ENCODE peak calls at places on chromosomes 5 and 9, in seven cellular contexts. One of them, this sample, is unnamed.

GRCh38 chr9:110072597-110073355 is 135.2 kb downstream of the C9orf152 start:
- DNase-seq in activated CD4-positive, alpha-beta memory T cell treated with anti-CD3 and anti-CD28 coated beads for 36 hours: no peak
- DNase-seq in activated CD4-positive, alpha-beta T cell treated with anti-CD3 and anti-CD28 coated beads, Interleukin-2, amount 50 U/mL, for 1 hour: no peak
- DNase-seq in GM04504: no peak
- DNase-seq in EH: peak
- DNase-seq in hippocampal formation: no peak
- DNase-seq in T-cell: no peak
- DNase-seq in this sample: no peak

GRCh38 chr5:31759925-31760324 is 121.0 kb downstream of the PDZD2 start:
- DNase-seq in activated CD4-positive, alpha-beta memory T cell treated with anti-CD3 and anti-CD28 coated beads for 36 hours: no peak
- DNase-seq in activated CD4-positive, alpha-beta T cell treated with anti-CD3 and anti-CD28 coated beads, Interleukin-2, amount 50 U/mL, for 1 hour: no peak
- DNase-seq in GM04504: no peak
- DNase-seq in EH: no peak
- DNase-seq in hippocampal formation: no peak
- DNase-seq in T-cell: no peak
- DNase-seq in this sample: no peak

GRCh38 chr5:94366811-94367210 is 251.6 kb downstream of the KIAA0825 start:
- DNase-seq in activated CD4-positive, alpha-beta memory T cell treated with anti-CD3 and anti-CD28 coated beads for 36 hours: no peak
- DNase-seq in activated CD4-positive, alpha-beta T cell treated with anti-CD3 and anti-CD28 coated beads, Interleukin-2, amount 50 U/mL, for 1 hour: no peak
- DNase-seq in GM04504: no peak
- DNase-seq in EH: no peak
- DNase-seq in hippocampal formation: no peak
- DNase-seq in T-cell: no peak
- DNase-seq in this sample: no peak

GRCh38 chr9:129310666-129311350 is 132.7 kb upstream of the IER5L start:
- DNase-seq in activated CD4-positive, alpha-beta memory T cell treated with anti-CD3 and anti-CD28 coated beads for 36 hours: no peak
- DNase-seq in activated CD4-positive, alpha-beta T cell treated with anti-CD3 and anti-CD28 coated beads, Interleukin-2, amount 50 U/mL, for 1 hour: no peak
- DNase-seq in GM04504: no peak
- DNase-seq in EH: peak
- DNase-seq in hippocampal formation: no peak
- DNase-seq in T-cell: no peak
- DNase-seq in this sample: no peak

GRCh38 chr5:109404428-109404960 is 5.3 kb downstream of the PJA2 start:
- DNase-seq in activated CD4-positive, alpha-beta memory T cell treated with anti-CD3 and anti-CD28 coated beads for 36 hours: no peak
- DNase-seq in activated CD4-positive, alpha-beta T cell treated with anti-CD3 and anti-CD28 coated beads, Interleukin-2, amount 50 U/mL, for 1 hour: no peak
- DNase-seq in GM04504: no peak
- DNase-seq in EH: no peak
- DNase-seq in hippocampal formation: no peak
- DNase-seq in T-cell: no peak
- DNase-seq in this sample: no peak

GRCh38 chr5:1152771-1153282 is 41.0 kb upstream of the SLC12A7 start:
- DNase-seq in activated CD4-positive, alpha-beta memory T cell treated with anti-CD3 and anti-CD28 coated beads for 36 hours: no peak
- DNase-seq in activated CD4-positive, alpha-beta T cell treated with anti-CD3 and anti-CD28 coated beads, Interleukin-2, amount 50 U/mL, for 1 hour: no peak
- DNase-seq in GM04504: no peak
- DNase-seq in EH: peak
- DNase-seq in hippocampal formation: no peak
- DNase-seq in T-cell: no peak
- DNase-seq in this sample: no peak

GRCh38 chr9:110820378-110820777 is 151.8 kb downstream of the MUSK start:
- DNase-seq in activated CD4-positive, alpha-beta memory T cell treated with anti-CD3 and anti-CD28 coated beads for 36 hours: no peak
- DNase-seq in activated CD4-positive, alpha-beta T cell treated with anti-CD3 and anti-CD28 coated beads, Interleukin-2, amount 50 U/mL, for 1 hour: no peak
- DNase-seq in GM04504: no peak
- DNase-seq in EH: no peak
- DNase-seq in hippocampal formation: no peak
- DNase-seq in T-cell: no peak
- DNase-seq in this sample: no peak

GRCh38 chr5:83547156-83547555 is 75.6 kb downstream of the VCAN start:
- DNase-seq in activated CD4-positive, alpha-beta memory T cell treated with anti-CD3 and anti-CD28 coated beads for 36 hours: no peak
- DNase-seq in activated CD4-positive, alpha-beta T cell treated with anti-CD3 and anti-CD28 coated beads, Interleukin-2, amount 50 U/mL, for 1 hour: no peak
- DNase-seq in GM04504: no peak
- DNase-seq in EH: peak
- DNase-seq in hippocampal formation: no peak
- DNase-seq in T-cell: no peak
- DNase-seq in this sample: no peak

GRCh38 chr5:16411741-16412455 is 53.7 kb downstream of the ZNF622 start:
- DNase-seq in activated CD4-positive, alpha-beta memory T cell treated with anti-CD3 and anti-CD28 coated beads for 36 hours: no peak
- DNase-seq in activated CD4-positive, alpha-beta T cell treated with anti-CD3 and anti-CD28 coated beads, Interleukin-2, amount 50 U/mL, for 1 hour: no peak
- DNase-seq in GM04504: peak
- DNase-seq in EH: peak
- DNase-seq in hippocampal formation: no peak
- DNase-seq in T-cell: no peak
- DNase-seq in this sample: no peak

GRCh38 chr5:151244210-151244609 is 8.8 kb upstream of the GM2A start:
- DNase-seq in activated CD4-positive, alpha-beta memory T cell treated with anti-CD3 and anti-CD28 coated beads for 36 hours: no peak
- DNase-seq in activated CD4-positive, alpha-beta T cell treated with anti-CD3 and anti-CD28 coated beads, Interleukin-2, amount 50 U/mL, for 1 hour: no peak
- DNase-seq in GM04504: no peak
- DNase-seq in EH: no peak
- DNase-seq in hippocampal formation: no peak
- DNase-seq in T-cell: no peak
- DNase-seq in this sample: no peak

GRCh38 chr9:36597412-36598178 is 24.9 kb downstream of the MELK start:
- DNase-seq in activated CD4-positive, alpha-beta memory T cell treated with anti-CD3 and anti-CD28 coated beads for 36 hours: no peak
- DNase-seq in activated CD4-positive, alpha-beta T cell treated with anti-CD3 and anti-CD28 coated beads, Interleukin-2, amount 50 U/mL, for 1 hour: no peak
- DNase-seq in GM04504: no peak
- DNase-seq in EH: peak
- DNase-seq in hippocampal formation: peak
- DNase-seq in T-cell: no peak
- DNase-seq in this sample: no peak

GRCh38 chr5:39231705-39232525 is 12.6 kb upstream of the FYB1 start:
- DNase-seq in activated CD4-positive, alpha-beta memory T cell treated with anti-CD3 and anti-CD28 coated beads for 36 hours: peak
- DNase-seq in activated CD4-positive, alpha-beta T cell treated with anti-CD3 and anti-CD28 coated beads, Interleukin-2, amount 50 U/mL, for 1 hour: no peak
- DNase-seq in GM04504: no peak
- DNase-seq in EH: no peak
- DNase-seq in hippocampal formation: peak
- DNase-seq in T-cell: no peak
- DNase-seq in this sample: no peak

GRCh38 chr9:124792976-124793594 is 16.2 kb downstream of the OLFML2A start:
- DNase-seq in activated CD4-positive, alpha-beta memory T cell treated with anti-CD3 and anti-CD28 coated beads for 36 hours: no peak
- DNase-seq in activated CD4-positive, alpha-beta T cell treated with anti-CD3 and anti-CD28 coated beads, Interleukin-2, amount 50 U/mL, for 1 hour: no peak
- DNase-seq in GM04504: peak
- DNase-seq in EH: peak
- DNase-seq in hippocampal formation: no peak
- DNase-seq in T-cell: no peak
- DNase-seq in this sample: no peak

GRCh38 chr5:142568271-142568995 is 117.5 kb downstream of the FGF1 start:
- DNase-seq in activated CD4-positive, alpha-beta memory T cell treated with anti-CD3 and anti-CD28 coated beads for 36 hours: no peak
- DNase-seq in activated CD4-positive, alpha-beta T cell treated with anti-CD3 and anti-CD28 coated beads, Interleukin-2, amount 50 U/mL, for 1 hour: no peak
- DNase-seq in GM04504: no peak
- DNase-seq in EH: peak
- DNase-seq in hippocampal formation: no peak
- DNase-seq in T-cell: no peak
- DNase-seq in this sample: no peak

GRCh38 chr5:38715671-38716070 is 130.1 kb upstream of the OSMR start:
- DNase-seq in activated CD4-positive, alpha-beta memory T cell treated with anti-CD3 and anti-CD28 coated beads for 36 hours: no peak
- DNase-seq in activated CD4-positive, alpha-beta T cell treated with anti-CD3 and anti-CD28 coated beads, Interleukin-2, amount 50 U/mL, for 1 hour: no peak
- DNase-seq in GM04504: no peak
- DNase-seq in EH: peak
- DNase-seq in hippocampal formation: peak
- DNase-seq in T-cell: no peak
- DNase-seq in this sample: no peak

GRCh38 chr5:92976156-92976555 is 604.9 kb downstream of the NR2F1-AS1 start:
- DNase-seq in activated CD4-positive, alpha-beta memory T cell treated with anti-CD3 and anti-CD28 coated beads for 36 hours: no peak
- DNase-seq in activated CD4-positive, alpha-beta T cell treated with anti-CD3 and anti-CD28 coated beads, Interleukin-2, amount 50 U/mL, for 1 hour: no peak
- DNase-seq in GM04504: no peak
- DNase-seq in EH: no peak
- DNase-seq in hippocampal formation: no peak
- DNase-seq in T-cell: no peak
- DNase-seq in this sample: no peak

GRCh38 chr5:133358271-133358670 is 254.1 kb downstream of the FSTL4 start:
- DNase-seq in activated CD4-positive, alpha-beta memory T cell treated with anti-CD3 and anti-CD28 coated beads for 36 hours: no peak
- DNase-seq in activated CD4-positive, alpha-beta T cell treated with anti-CD3 and anti-CD28 coated beads, Interleukin-2, amount 50 U/mL, for 1 hour: no peak
- DNase-seq in GM04504: no peak
- DNase-seq in EH: no peak
- DNase-seq in hippocampal formation: no peak
- DNase-seq in T-cell: no peak
- DNase-seq in this sample: no peak

GRCh38 chr9:75979362-75979761 is 88.9 kb downstream of the PCSK5 start:
- DNase-seq in activated CD4-positive, alpha-beta memory T cell treated with anti-CD3 and anti-CD28 coated beads for 36 hours: no peak
- DNase-seq in activated CD4-positive, alpha-beta T cell treated with anti-CD3 and anti-CD28 coated beads, Interleukin-2, amount 50 U/mL, for 1 hour: no peak
- DNase-seq in GM04504: no peak
- DNase-seq in EH: peak
- DNase-seq in hippocampal formation: no peak
- DNase-seq in T-cell: no peak
- DNase-seq in this sample: no peak

GRCh38 chr9:36165766-36166149 is 3.4 kb upstream of the CCIN start:
- DNase-seq in activated CD4-positive, alpha-beta memory T cell treated with anti-CD3 and anti-CD28 coated beads for 36 hours: no peak
- DNase-seq in activated CD4-positive, alpha-beta T cell treated with anti-CD3 and anti-CD28 coated beads, Interleukin-2, amount 50 U/mL, for 1 hour: no peak
- DNase-seq in GM04504: no peak
- DNase-seq in EH: peak
- DNase-seq in hippocampal formation: no peak
- DNase-seq in T-cell: no peak
- DNase-seq in this sample: no peak

GRCh38 chr9:135229701-135230385 is 142.4 kb downstream of the OLFM1 start:
- DNase-seq in activated CD4-positive, alpha-beta memory T cell treated with anti-CD3 and anti-CD28 coated beads for 36 hours: no peak
- DNase-seq in activated CD4-positive, alpha-beta T cell treated with anti-CD3 and anti-CD28 coated beads, Interleukin-2, amount 50 U/mL, for 1 hour: no peak
- DNase-seq in GM04504: no peak
- DNase-seq in EH: no peak
- DNase-seq in hippocampal formation: no peak
- DNase-seq in T-cell: no peak
- DNase-seq in this sample: no peak

GRCh38 chr9:129182625-129183494 is 4.8 kb upstream of the IER5L start:
- DNase-seq in activated CD4-positive, alpha-beta memory T cell treated with anti-CD3 and anti-CD28 coated beads for 36 hours: no peak
- DNase-seq in activated CD4-positive, alpha-beta T cell treated with anti-CD3 and anti-CD28 coated beads, Interleukin-2, amount 50 U/mL, for 1 hour: no peak
- DNase-seq in GM04504: no peak
- DNase-seq in EH: peak
- DNase-seq in hippocampal formation: no peak
- DNase-seq in T-cell: no peak
- DNase-seq in this sample: no peak

This sample was measured in CD8-positive, alpha-beta T cell.